ENCODE peak calls at places on chromosomes 3 and 15, in six cellular contexts. J, Q, E, O, I and R are unnamed samples.

GRCh38 chr3:14358426-14359211 is 43.8 kb upstream of the SLC6A6 start:
- DNase-seq in E (no peak), J (no peak), Q (no peak), I (no peak), O (no peak), R (no peak)

GRCh38 chr15:90774731-90775521 is 57.8 kb downstream of the BLM start:
- DNase-seq in E (no peak), Q (no peak), O (no peak), I (no peak), J (no peak), R (no peak)

GRCh38 chr3:169348276-169348675 is 315.2 kb downstream of the MECOM start:
- DNase-seq in I (no peak), Q (no peak), J (no peak), O (no peak), E (no peak), R (no peak)

GRCh38 chr15:98823012-98823458 is 174.7 kb downstream of the IGF1R start:
- DNase-seq in O (no peak), Q (no peak), E (peak), J (peak), I (no peak), R (no peak)

GRCh38 chr3:34669490-34669889 is 871.1 kb downstream of the PDCD6IP start:
- DNase-seq in E (no peak), O (no peak), I (no peak), Q (no peak), J (no peak), R (no peak)

GRCh38 chr3:116135462-116135861 is 309.8 kb downstream of the LSAMP start:
- DNase-seq in I (no peak), O (no peak), E (no peak), Q (no peak), J (no peak), R (no peak)

GRCh38 chr3:93969443-93969842 is 4.3 kb downstream of the PROS1 start:
- DNase-seq in O (peak), J (no peak), Q (no peak), I (no peak), E (no peak), R (no peak)

GRCh38 chr3:131033480-131034080 is 6.9 kb downstream of the NEK11 start:
- DNase-seq in J (no peak), Q (peak), E (no peak), I (no peak), O (peak), R (no peak)

GRCh38 chr3:99730870-99731269 is 86.8 kb upstream of the CMSS1 start:
- DNase-seq in J (no peak), O (no peak), Q (no peak), I (no peak), E (no peak), R (no peak)

GRCh38 chr15:21267231-21267630 is 173.1 kb downstream of the POTEB3 start:
- DNase-seq in O (no peak), I (no peak), J (no peak), E (no peak), Q (no peak), R (no peak)

GRCh38 chr3:3126477-3127431 is at the start of gene TRNT1:
- DNase-seq in I (peak), O (peak), Q (peak), E (peak), J (peak), R (peak)
- TF ChIP-seq POLR2A in I (peak), O (peak), Q (peak), E (peak), J (no peak), R (peak)

DNA sequence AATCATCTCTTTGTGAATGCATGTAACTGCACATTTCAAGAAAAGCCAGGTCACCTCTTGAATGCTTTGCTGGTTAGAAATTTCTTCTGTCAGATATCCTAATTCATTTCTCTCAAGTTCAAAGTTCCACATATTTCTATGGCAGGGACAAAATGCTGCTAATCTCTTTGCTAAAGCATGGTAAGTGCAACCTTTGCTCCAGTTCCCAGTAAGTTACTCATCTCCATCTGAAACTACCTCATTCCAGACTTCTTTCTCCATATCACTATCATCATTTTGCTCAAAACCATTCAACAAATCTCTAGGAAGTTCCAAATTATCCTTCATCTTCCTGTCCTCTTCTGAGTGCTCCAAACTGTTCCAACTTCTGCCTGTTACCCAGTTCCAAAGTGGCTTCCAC is 230.6 kb downstream of the ZMAT3 start:
- DNase-seq in Q (no peak), I (no peak), E (no peak), O (no peak), J (no peak), R (no peak)
- TF ChIP-seq TAF1 in Q (no peak), I (no peak), E (no peak), O (no peak), J (no peak), R (no peak)

GRCh38 chr3:129606522-129607390 is at the start of gene PLXND1:
- DNase-seq in O (peak), I (peak), E (no peak), J (no peak), Q (no peak), R (peak)
- TF ChIP-seq POLR2A in O (peak), I (no peak), E (no peak), J (no peak), Q (no peak), R (no peak)

GRCh38 chr3:141686477-141687280 is 51.4 kb upstream of the RNF7 start:
- DNase-seq in I (no peak), J (no peak), Q (peak), O (peak), E (no peak), R (no peak)

GRCh38 chr3:141684758-141685157 is 53.3 kb upstream of the RNF7 start:
- DNase-seq in I (no peak), Q (no peak), O (no peak), E (no peak), J (no peak), R (no peak)

DNA sequence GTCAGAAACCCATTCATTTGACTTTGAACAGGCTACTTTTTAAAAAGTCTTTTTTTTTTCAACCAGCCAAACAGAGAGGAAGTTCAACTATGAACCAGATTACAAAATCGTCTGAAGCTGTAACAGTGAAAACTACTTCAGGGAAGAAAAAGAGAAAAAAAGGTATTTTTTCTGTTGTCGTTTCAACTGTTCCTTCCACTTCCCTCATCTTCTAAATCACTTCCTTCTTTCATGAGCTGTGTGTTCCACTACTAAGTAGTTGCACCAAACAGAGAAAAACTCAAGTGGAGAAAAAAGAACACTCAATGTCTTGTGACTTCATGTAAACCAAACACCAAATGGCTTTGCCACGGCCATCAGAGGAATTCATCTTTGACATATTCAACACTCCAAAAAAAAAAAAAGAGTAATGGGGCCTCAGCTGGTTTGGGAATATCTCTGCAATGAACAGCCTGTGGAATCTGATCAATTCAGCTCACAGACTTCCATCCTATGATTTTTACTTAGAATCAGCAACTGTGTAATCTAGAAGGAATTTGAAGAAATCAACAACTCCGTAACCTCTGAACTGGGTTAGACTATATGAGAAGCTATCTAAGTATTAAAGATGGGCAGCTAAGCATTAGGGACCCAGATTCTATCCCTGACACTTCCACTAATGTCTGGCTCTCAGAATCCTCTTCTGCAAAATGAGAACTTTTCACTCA is 47.6 kb upstream of the RNF7 start:
- DNase-seq in O (no peak), I (no peak), J (no peak), Q (no peak), E (no peak), R (no peak)
- TF ChIP-seq TAF1 in O (no peak), I (no peak), J (no peak), Q (no peak), E (no peak), R (no peak)

DNA sequence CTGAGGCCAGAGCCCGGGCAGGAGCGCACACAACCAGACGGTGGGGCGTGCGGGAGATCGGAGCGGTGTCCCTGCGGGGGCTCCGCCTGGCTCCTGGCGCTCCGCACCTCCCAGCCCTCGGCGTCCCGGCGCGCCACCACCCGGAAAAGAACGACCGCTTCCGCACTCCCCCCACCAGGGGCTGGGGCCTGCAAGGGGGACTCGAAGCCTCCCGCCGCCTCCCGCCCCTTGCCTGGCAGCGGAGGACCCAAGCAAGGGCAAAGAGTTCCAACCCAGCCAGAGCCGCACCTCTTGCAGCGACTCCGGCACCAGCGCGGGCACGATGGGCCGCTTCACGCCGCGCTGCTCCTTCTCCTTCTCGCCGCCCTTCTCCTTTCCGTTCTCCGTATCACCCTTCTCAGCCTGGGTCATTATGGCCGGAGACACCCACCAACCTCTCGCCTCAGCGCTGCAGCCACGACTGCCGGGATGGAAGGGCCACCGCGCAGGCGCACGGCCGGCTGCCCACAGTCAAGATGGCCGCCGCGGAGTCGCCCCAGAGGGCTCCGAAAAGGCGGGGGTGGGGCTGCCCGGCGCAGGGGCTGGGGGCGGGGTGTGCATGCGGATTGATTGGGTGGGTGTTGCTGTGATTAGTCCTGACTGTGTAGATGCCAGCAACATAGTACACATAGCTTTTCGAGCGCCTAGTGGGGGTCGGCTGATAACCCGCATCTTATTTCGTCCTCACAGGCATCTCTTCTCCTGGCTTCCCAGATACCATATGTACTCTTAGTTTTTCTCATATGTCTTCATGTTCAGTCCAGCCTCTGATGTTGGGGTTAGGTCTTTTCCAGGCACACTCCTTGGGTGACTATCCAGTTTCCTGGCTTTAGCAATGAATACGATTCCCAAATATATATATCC is at the start of gene ACTR8:
- DNase-seq in E (peak), J (peak), Q (peak), O (peak), I (peak), R (peak)
- TF ChIP-seq POLR2A in E (peak), J (peak), Q (peak), O (peak), I (peak), R (peak)

DNA sequence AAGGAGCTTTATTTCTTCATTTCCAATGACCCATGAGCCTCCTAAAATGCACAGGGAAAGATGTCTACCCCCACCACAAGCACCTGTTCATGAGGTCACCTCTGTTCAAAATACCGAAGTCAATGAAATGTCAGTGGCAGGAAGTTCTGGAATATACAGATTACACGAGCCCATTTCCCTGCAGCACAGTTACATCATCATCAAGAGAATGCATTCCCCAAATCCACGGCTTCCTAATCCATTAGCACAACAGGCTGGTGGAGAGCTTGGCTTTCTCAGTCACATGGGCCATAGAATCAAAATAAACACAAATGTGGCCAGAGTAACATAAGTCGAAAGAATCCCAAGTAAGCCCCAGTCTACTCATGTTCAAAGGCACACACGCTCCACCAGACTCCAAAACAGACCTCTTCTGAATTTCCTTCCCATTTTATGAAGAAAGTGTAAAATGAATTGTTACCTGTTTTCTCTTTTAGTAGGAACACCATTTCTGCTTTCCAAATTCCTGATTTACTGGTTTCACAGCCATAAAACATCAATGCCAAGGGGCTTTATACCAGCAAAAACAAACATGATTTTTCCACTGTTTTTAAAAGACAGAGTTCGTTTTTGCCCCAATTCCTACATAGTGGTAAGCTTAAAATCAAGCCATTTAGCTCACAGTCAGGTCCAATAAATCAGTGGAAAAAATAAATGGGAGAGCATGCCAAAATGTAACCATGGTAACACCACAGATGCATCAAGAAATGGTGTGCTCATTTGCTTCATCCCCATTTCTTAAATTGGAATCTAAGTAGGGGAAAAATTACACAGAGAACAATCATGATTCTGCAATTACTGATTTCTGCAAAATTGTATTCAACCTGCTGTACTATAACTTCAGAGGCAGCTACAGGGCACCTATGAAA is 419.1 kb downstream of the MAGI1 start:
- DNase-seq in J (no peak), I (no peak), Q (no peak), E (no peak), O (peak), R (no peak)
- TF ChIP-seq TAF1 in J (no peak), I (no peak), Q (no peak), E (no peak), O (no peak), R (no peak)